ENCODE peak calls at places on chromosomes 3 and 15, in six cellular contexts. Z, N, J, I, F and E are unnamed samples.

GRCh38 chr15:68991723-68992122 is 22.8 kb upstream of the NOX5 start:
- DNase-seq in Z (no peak), N (no peak), J (peak), I (no peak), F (no peak), E (no peak)

GRCh38 chr15:78621810-78622402 is 1.1 kb upstream of the CHRNA3 start:
- DNase-seq in Z (no peak), N (no peak), J (peak), I (no peak), F (no peak), E (no peak)

GRCh38 chr3:105598047-105598796 is 231.5 kb downstream of the ALCAM start:
- DNase-seq in Z (peak), N (no peak), J (no peak), I (peak), F (no peak), E (no peak)

GRCh38 chr3:193132923-193133463 is 108.0 kb upstream of the PLAAT1 start:
- DNase-seq in Z (no peak), N (no peak), J (no peak), I (no peak), F (no peak), E (no peak)

GRCh38 chr3:4741106-4741403 is 238.2 kb upstream of the BHLHE40 start:
- DNase-seq in Z (no peak), N (no peak), J (no peak), I (no peak), F (no peak), E (no peak)

GRCh38 chr3:17941766-17942165 is 199.3 kb upstream of the TBC1D5 start:
- DNase-seq in Z (no peak), N (no peak), J (no peak), I (no peak), F (no peak), E (no peak)

GRCh38 chr15:92683511-92683834 is 27.9 kb upstream of the FAM174B start:
- DNase-seq in Z (peak), N (no peak), J (peak), I (peak), F (no peak), E (no peak)

GRCh38 chr3:147412917-147413711 is 3.9 kb downstream of the ZIC1 start:
- DNase-seq in Z (no peak), N (no peak), J (no peak), I (no peak), F (no peak), E (no peak)

GRCh38 chr3:10283638-10284037 is 9.1 kb downstream of the GHRL start:
- DNase-seq in Z (no peak), N (no peak), J (peak), I (no peak), F (no peak), E (no peak)

GRCh38 chr3:69999191-70000027 is at the start of gene SAMMSON:
- DNase-seq in Z (peak), N (no peak), J (no peak), I (no peak), F (no peak), E (no peak)

GRCh38 chr3:139187648-139188047 is 143.0 kb upstream of the PRR23C start:
- DNase-seq in Z (no peak), N (no peak), J (no peak), I (no peak), F (no peak), E (no peak)

GRCh38 chr15:98648654-98649537 is 557 bp downstream of the IGF1R start:
- DNase-seq in Z (peak), N (peak), J (peak), I (peak), F (no peak), E (peak)

GRCh38 chr3:105629725-105630124 is 239.1 kb downstream of the CBLB start:
- DNase-seq in Z (no peak), N (no peak), J (no peak), I (no peak), F (no peak), E (no peak)

GRCh38 chr15:80878242-80878866 is 99.2 kb downstream of the CEMIP start:
- DNase-seq in Z (peak), N (no peak), J (no peak), I (no peak), F (no peak), E (no peak)

GRCh38 chr15:38991126-38991525 is 426.5 kb upstream of the RASGRP1 start:
- DNase-seq in Z (peak), N (no peak), J (no peak), I (no peak), F (no peak), E (no peak)

GRCh38 chr3:7779331-7779730 is 722.3 kb upstream of the LMCD1 start:
- DNase-seq in Z (peak), N (no peak), J (no peak), I (no peak), F (no peak), E (no peak)

GRCh38 chr3:168511428-168512014 is 415.8 kb upstream of the GOLIM4 start:
- DNase-seq in Z (peak), N (no peak), J (no peak), I (peak), F (no peak), E (peak)

GRCh38 chr3:126865736-126866135 is 117.2 kb upstream of the PLXNA1 start:
- DNase-seq in Z (no peak), N (no peak), J (no peak), I (no peak), F (no peak), E (no peak)

GRCh38 chr15:71874245-71874644 is 63.9 kb downstream of the NR2E3 start:
- DNase-seq in Z (no peak), N (no peak), J (no peak), I (no peak), F (no peak), E (peak)

GRCh38 chr3:9951962-9952805 is at the start of gene PRRT3:
- DNase-seq in Z (peak), N (peak), J (peak), I (no peak), F (no peak), E (peak)

GRCh38 chr3:172666181-172666872 is 44.5 kb downstream of the NCEH1 start:
- DNase-seq in Z (peak), N (no peak), J (no peak), I (peak), F (no peak), E (no peak)
- TF ChIP-seq CTCF in Z (peak), N (no peak), J (no peak), I (no peak), F (no peak), E (no peak)

DNA sequence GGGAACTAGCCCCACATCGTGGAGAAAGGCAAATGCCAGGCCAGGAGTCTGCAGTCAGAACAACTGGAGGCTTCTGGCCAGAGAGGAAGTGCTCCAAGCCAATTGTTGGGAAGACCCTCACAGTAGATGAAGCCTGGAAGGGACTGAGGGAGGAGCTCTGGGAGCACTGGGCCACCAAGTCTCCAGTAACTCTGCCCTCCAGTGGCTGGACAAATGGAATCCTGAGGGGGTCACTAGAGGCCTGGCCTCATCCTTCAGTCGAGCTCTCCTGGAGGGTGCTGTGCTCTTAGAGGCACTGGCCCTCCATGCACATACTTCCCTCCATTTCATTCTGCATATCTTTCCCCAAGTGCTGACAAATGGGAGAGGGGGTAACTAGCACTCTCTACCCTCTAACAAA is 103.0 kb downstream of the MYLK start:
- DNase-seq in Z (no peak), N (no peak), J (no peak), I (peak), F (no peak), E (no peak)
- TF ChIP-seq CTCF in Z (no peak), N (no peak), J (no peak), I (no peak), F (no peak), E (no peak)

GRCh38 chr3:25653322-25653721 is 11.4 kb downstream of the TOP2B start:
- DNase-seq in Z (no peak), N (no peak), J (no peak), I (no peak), F (no peak), E (no peak)
- TF ChIP-seq CTCF in Z (no peak), N (no peak), J (no peak), I (no peak), F (no peak), E (no peak)

DNA sequence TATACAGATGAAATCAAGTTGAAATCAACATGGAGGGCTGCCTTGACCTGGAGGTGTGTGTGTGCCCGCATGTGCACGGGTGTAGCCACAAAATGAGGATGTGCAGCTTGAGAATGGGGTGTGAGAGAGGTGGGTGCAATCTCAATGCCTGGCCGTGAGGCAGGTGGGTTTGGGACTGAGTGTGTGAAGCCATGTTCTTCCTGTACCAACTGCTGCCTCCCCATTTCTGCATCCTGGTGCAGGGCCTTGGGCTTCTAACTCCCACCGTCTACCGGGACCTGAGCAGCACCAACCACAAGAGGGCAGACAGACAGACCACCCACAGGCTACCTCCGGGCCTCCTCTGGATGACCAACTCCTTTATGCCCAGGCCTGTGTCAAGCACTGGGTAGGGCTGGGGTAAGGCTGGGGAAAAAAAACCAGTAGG is 161.9 kb upstream of the TLE3 start:
- DNase-seq in Z (no peak), N (peak), J (no peak), I (no peak), F (no peak), E (no peak)
- TF ChIP-seq CTCF in Z (no peak), N (peak), J (no peak), I (no peak), F (no peak), E (peak)

GRCh38 chr3:179653106-179653776 is 401 bp downstream of the USP13 start:
- DNase-seq in Z (peak), N (peak), J (peak), I (peak), F (peak), E (peak)
- TF ChIP-seq CTCF in Z (no peak), N (no peak), J (no peak), I (no peak), F (no peak), E (peak)

GRCh38 chr3:129482721-129483120 is 42.7 kb downstream of the IFT122 start:
- DNase-seq in Z (no peak), N (no peak), J (no peak), I (no peak), F (no peak), E (no peak)
- TF ChIP-seq CTCF in Z (peak), N (no peak), J (no peak), I (no peak), F (no peak), E (no peak)

DNA sequence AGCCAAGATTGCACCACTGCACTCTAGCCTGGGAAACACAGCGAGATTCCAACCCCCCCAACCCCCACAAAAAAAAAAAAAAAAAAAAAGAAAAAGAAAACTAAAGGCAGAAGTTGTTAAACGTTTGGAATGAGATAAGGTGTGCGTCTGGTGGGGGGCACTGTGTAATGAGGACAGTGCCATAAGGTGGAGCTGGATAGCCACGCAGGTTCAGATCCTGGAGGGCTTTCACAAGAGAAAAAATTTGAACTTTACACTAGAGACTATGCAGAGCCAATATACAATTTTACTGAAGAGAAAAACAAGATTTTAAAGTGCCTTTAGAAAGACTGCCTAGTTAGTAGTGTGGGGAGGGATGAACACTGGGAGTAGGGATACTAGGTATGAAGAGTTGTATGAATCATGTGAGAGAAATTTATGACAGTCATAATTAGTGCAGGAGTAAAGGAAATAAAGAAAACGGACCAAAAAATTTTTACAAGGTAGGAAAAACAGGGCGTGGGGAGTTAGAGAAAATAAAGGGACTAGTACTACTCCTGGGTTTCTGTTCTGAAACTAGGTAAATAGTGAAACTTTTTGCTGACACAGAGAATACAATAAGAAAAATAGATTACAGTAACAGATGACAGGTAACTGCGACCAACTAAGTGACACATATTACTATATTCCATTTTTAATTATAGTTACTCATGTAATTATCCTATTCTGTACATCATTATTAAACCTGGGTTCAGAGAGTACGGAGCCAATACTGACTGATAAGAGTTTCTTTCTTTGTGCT is 108.1 kb downstream of the PEAK1 start:
- DNase-seq in Z (peak), N (no peak), J (no peak), I (no peak), F (no peak), E (no peak)
- TF ChIP-seq CTCF in Z (no peak), N (no peak), J (no peak), I (no peak), F (no peak), E (no peak)

GRCh38 chr3:180633722-180634121 is 31.8 kb downstream of the TTC14 start:
- DNase-seq in Z (no peak), N (peak), J (no peak), I (peak), F (no peak), E (no peak)
- TF ChIP-seq CTCF in Z (no peak), N (no peak), J (no peak), I (no peak), F (no peak), E (no peak)

GRCh38 chr3:47865192-47865591 is 62.3 kb downstream of the DHX30 start:
- DNase-seq in Z (peak), N (no peak), J (peak), I (no peak), F (no peak), E (no peak)
- TF ChIP-seq CTCF in Z (no peak), N (no peak), J (no peak), I (no peak), F (no peak), E (no peak)

GRCh38 chr3:128503164-128503651 is 10.2 kb upstream of the GATA2 start:
- DNase-seq in Z (no peak), N (peak), J (no peak), I (peak), F (peak), E (no peak)
- TF ChIP-seq CTCF in Z (peak), N (no peak), J (no peak), I (peak), F (no peak), E (no peak)